ENCODE peak calls at places on chromosomes 3 and 15, in four cellular contexts. E, H, J and Y are unnamed samples.

GRCh38 chr15:56971571-56971970 is 53.1 kb downstream of the TCF12 start:
- DNase-seq in E (no peak), J (no peak), H (peak), Y (no peak)

GRCh38 chr3:186221733-186222378 is 113.0 kb upstream of the ETV5 start:
- DNase-seq in J (no peak), E (no peak), H (no peak), Y (no peak)

GRCh38 chr15:100725121-100726069 is 123.0 kb downstream of the ASB7 start:
- DNase-seq in E (no peak), J (no peak), H (peak), Y (no peak)

GRCh38 chr3:79979990-79980389 is 212.2 kb upstream of the ROBO1 start:
- DNase-seq in H (no peak), E (no peak), J (no peak), Y (no peak)

GRCh38 chr3:152019516-152019915 is 146.1 kb downstream of the SUCNR1 start:
- DNase-seq in J (no peak), E (no peak), H (no peak), Y (peak)

GRCh38 chr3:5741017-5741416 is 553.5 kb downstream of the EDEM1 start:
- DNase-seq in H (no peak), E (no peak), J (no peak), Y (no peak)

GRCh38 chr15:82749951-82750830 is 40.5 kb upstream of the AP3B2 start:
- DNase-seq in J (peak), E (peak), H (peak), Y (peak)

GRCh38 chr15:64067564-64068030 is 21.3 kb upstream of the DAPK2 start:
- DNase-seq in J (peak), H (peak), E (peak), Y (peak)

GRCh38 chr3:76638006-76638405 is 401.9 kb upstream of the ROBO2 start:
- DNase-seq in H (peak), J (no peak), E (no peak), Y (no peak)

GRCh38 chr3:170426240-170426797 is 7.7 kb downstream of the CLDN11 start:
- DNase-seq in H (no peak), J (no peak), E (no peak), Y (peak)

GRCh38 chr3:179829391-179829790 is 176.6 kb downstream of the USP13 start:
- DNase-seq in E (no peak), J (no peak), H (no peak), Y (peak)

GRCh38 chr3:13884851-13885703 is 5.2 kb upstream of the WNT7A start:
- DNase-seq in H (no peak), E (no peak), J (peak), Y (peak)

GRCh38 chr3:196227629-196228493 is 11.5 kb downstream of the SLC51A start:
- DNase-seq in J (no peak), H (no peak), E (no peak), Y (peak)

GRCh38 chr3:109234300-109234699 is 82.0 kb downstream of the DPPA2 start:
- DNase-seq in E (peak), H (no peak), J (peak), Y (peak)

GRCh38 chr3:12247411-12247810 is 41.5 kb upstream of the PPARG start:
- DNase-seq in E (no peak), H (no peak), J (no peak), Y (no peak)

GRCh38 chr15:68774120-68774519 is 46.6 kb downstream of the ANP32A start:
- DNase-seq in J (no peak), E (no peak), H (no peak), Y (no peak)

GRCh38 chr3:148694116-148694515 is 3.6 kb upstream of the AGTR1 start:
- DNase-seq in E (no peak), H (peak), J (no peak), Y (no peak)

GRCh38 chr15:73403171-73403570 is 34.4 kb upstream of the HCN4 start:
- DNase-seq in E (no peak), J (no peak), H (no peak), Y (no peak)

GRCh38 chr3:50260942-50261441 is 8.0 kb upstream of the SEMA3B start:
- DNase-seq in E (no peak), H (no peak), J (no peak), Y (no peak)
- H4K8ac ChIP-seq in E (peak), H (peak), J (no peak), Y (no peak)

GRCh38 chr15:67179411-67179995 is 75.0 kb downstream of the AAGAB start:
- DNase-seq in H (no peak), E (no peak), J (no peak), Y (no peak)
- H4K8ac ChIP-seq in H (peak), E (no peak), J (no peak), Y (no peak)

DNA sequence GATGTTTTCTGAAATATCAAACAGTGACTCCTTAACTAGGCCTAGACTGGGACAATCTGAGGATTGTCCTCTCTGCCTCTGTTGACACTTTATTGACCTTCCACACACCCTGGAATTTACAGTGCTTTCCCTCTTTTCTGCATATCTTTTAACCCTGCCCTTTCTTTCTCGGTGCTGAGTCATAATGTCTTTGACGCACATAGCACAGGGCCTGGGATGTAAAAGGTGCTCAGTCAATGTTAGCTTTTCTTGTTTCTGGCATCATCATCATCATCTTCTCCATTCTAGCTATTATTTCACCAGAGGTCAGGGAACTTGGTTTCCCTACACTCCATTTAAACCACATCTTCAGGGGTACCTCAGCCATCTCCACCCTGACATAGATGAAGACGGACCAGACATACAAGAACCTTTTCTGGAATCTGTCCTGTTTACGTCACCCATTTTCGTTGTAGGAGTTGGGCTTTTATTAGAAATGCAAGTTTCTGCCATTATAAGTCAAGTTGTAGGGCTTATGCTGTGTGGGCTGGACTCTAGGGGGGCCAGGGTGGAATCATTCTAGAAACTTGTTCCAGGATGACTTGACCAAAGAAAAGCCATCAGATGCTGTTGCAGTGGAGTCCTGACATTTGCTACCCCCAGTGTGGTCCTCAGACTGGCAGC is 46.6 kb downstream of the ZBTB38 start:
- DNase-seq in H (peak), E (no peak), J (no peak), Y (no peak)
- H4K8ac ChIP-seq in H (peak), E (no peak), J (no peak), Y (no peak)

DNA sequence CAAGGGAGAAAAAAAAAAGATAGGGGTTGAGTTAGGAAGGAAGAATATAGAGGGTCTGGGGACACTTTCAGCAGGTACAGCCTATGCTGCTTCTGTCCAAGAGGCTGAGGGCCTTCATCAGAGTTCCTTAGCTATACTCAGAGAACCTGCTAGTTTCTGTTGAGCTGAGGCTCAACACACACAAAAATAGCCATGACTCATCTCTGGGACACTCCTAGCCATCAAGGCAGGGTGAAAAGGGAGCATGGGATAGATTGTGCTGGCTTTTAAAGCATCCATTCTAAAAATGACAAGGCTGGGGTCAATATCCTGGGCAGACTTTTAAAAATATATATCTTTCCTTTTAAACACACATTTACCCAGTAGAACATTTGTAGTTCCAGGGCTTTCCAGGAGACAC is 2.8 kb upstream of the RTP2 start:
- DNase-seq in E (no peak), H (peak), J (no peak), Y (no peak)
- H4K8ac ChIP-seq in E (no peak), H (no peak), J (no peak), Y (no peak)

GRCh38 chr15:66566963-66567531 is 1.2 kb upstream of the LCTL start:
- DNase-seq in H (peak), E (peak), J (peak), Y (peak)
- H4K8ac ChIP-seq in H (no peak), E (no peak), J (no peak), Y (peak)

GRCh38 chr3:15279671-15280402 is 52.5 kb downstream of the SH3BP5 start:
- DNase-seq in H (no peak), E (no peak), J (no peak), Y (no peak)

GRCh38 chr3:15279200-15279599 is 53.2 kb downstream of the SH3BP5 start:
- DNase-seq in H (no peak), E (no peak), J (no peak), Y (no peak)

GRCh38 chr3:15280853-15281532 is 51.4 kb downstream of the SH3BP5 start:
- DNase-seq in H (no peak), J (no peak), E (no peak), Y (no peak)

GRCh38 chr3:15276028-15276717 is 56.2 kb downstream of the SH3BP5 start:
- DNase-seq in H (no peak), E (no peak), J (no peak), Y (no peak)

GRCh38 chr3:15277861-15278260 is 54.5 kb downstream of the SH3BP5 start:
- DNase-seq in J (no peak), H (no peak), E (no peak), Y (no peak)
- H4K8ac ChIP-seq in J (no peak), H (no peak), E (peak), Y (no peak)